ENCODE peak calls at places on chromosomes 7 and 10, in four cellular contexts. S, A, M and N are unnamed samples.

GRCh38 chr7:130515315-130516047 is 23.6 kb downstream of the MEST start:
- DNase-seq in S (no peak), A (no peak), M (no peak), N (no peak)

GRCh38 chr7:106092204-106092603 is 19.9 kb downstream of the SYPL1 start:
- DNase-seq in A (no peak), S (no peak), M (no peak), N (no peak)

GRCh38 chr10:97549587-97550322 is 22.8 kb upstream of the ANKRD2 start:
- DNase-seq in M (no peak), S (no peak), A (no peak), N (peak)

GRCh38 chr7:214410-215212 is 22.2 kb downstream of the FAM20C start:
- DNase-seq in S (no peak), A (peak), M (no peak), N (peak)

GRCh38 chr10:133259603-133259992 is 17.1 kb downstream of the ADAM8 start:
- DNase-seq in S (no peak), A (no peak), M (no peak), N (no peak)

GRCh38 chr10:117320050-117320665 is 55.1 kb downstream of the PDZD8 start:
- DNase-seq in A (peak), M (no peak), S (no peak), N (no peak)

GRCh38 chr10:124708246-124708779 is 35.9 kb downstream of the FAM53B start:
- DNase-seq in M (no peak), S (no peak), A (no peak), N (no peak)

GRCh38 chr7:22647451-22648257 is 79.3 kb upstream of the IL6 start:
- DNase-seq in M (no peak), S (no peak), A (no peak), N (no peak)

GRCh38 chr7:2732959-2733584 is 45.1 kb downstream of the AMZ1 start:
- DNase-seq in S (no peak), M (no peak), A (peak), N (peak)

GRCh38 chr10:93680414-93681047 is 21.9 kb downstream of the FRA10AC1 start:
- DNase-seq in A (peak), M (no peak), S (no peak), N (no peak)

GRCh38 chr7:73701357-73701995 is 18.0 kb downstream of the STX1A start:
- DNase-seq in M (peak), S (no peak), A (peak), N (no peak)

GRCh38 chr10:84173543-84173942 is at the start of gene GPR15LG:
- DNase-seq in S (no peak), M (no peak), A (no peak), N (no peak)

GRCh38 chr7:48938539-48938938 is 14.2 kb downstream of the CDC14C start:
- DNase-seq in M (no peak), A (no peak), S (no peak), N (no peak)

GRCh38 chr10:63672491-63672890 is 151.3 kb downstream of the REEP3 start:
- DNase-seq in S (no peak), A (no peak), M (no peak), N (no peak)

GRCh38 chr7:87219545-87220025 is at the start of gene TMEM243:
- DNase-seq in M (peak), S (peak), A (peak), N (peak)

GRCh38 chr7:120919466-120919865 is 31.1 kb upstream of the ING3 start:
- DNase-seq in A (no peak), S (no peak), M (no peak), N (no peak)

GRCh38 chr10:27494116-27494515 is 10.0 kb upstream of the RAB18 start:
- DNase-seq in S (no peak), M (no peak), A (no peak), N (no peak)

GRCh38 chr10:43310872-43311271 is 44.0 kb upstream of the RASGEF1A start:
- DNase-seq in S (no peak), A (no peak), M (no peak), N (no peak)

GRCh38 chr7:38629621-38630020 is 1.6 kb downstream of the AMPH start:
- DNase-seq in A (no peak), M (no peak), S (no peak), N (no peak)

GRCh38 chr10:72084094-72084459 is 4.3 kb downstream of the SPOCK2 start:
- DNase-seq in S (peak), M (peak), A (no peak), N (no peak)

GRCh38 chr10:44017483-44018145 is 367.3 kb downstream of the CXCL12 start:
- DNase-seq in S (no peak), A (no peak), M (no peak), N (no peak)

GRCh38 chr10:77350711-77351119 is 286.9 kb downstream of the KCNMA1 start:
- DNase-seq in S (no peak), A (peak), M (peak), N (peak)

GRCh38 chr10:5812283-5813090 is 747 bp downstream of the GDI2 start:
- DNase-seq in M (peak), S (peak), A (peak), N (peak)

GRCh38 chr10:122295423-122295947 is 24.4 kb downstream of the BTBD16 start:
- DNase-seq in A (no peak), S (no peak), M (no peak), N (no peak)

GRCh38 chr7:148264933-148265557 is 325.5 kb upstream of the C7orf33 start:
- DNase-seq in A (peak), M (no peak), S (no peak), N (no peak)

GRCh38 chr7:17013204-17013603 is 131.4 kb upstream of the AGR3 start:
- DNase-seq in M (no peak), A (no peak), S (no peak), N (no peak)

GRCh38 chr7:5425507-5426225 is 2.0 kb upstream of the TNRC18 start:
- DNase-seq in M (peak), A (peak), S (no peak), N (peak)

GRCh38 chr7:18221377-18222290 is 194.0 kb upstream of the PRPS1L1 start:
- DNase-seq in A (no peak), S (no peak), M (no peak), N (no peak)

GRCh38 chr7:101947899-101948298 is 130.5 kb downstream of the CUX1 start:
- DNase-seq in S (no peak), M (no peak), A (no peak), N (peak)

GRCh38 chr10:116147162-116147906 is 125.7 kb downstream of the GFRA1 start:
- DNase-seq in M (peak), S (no peak), A (no peak), N (no peak)